ENCODE peak calls at places on chromosomes 5 and 9, in seven cellular contexts. Z is cardiac muscle cell, X is stomach, D is breast epithelium, Q is tibial nerve, R is left lung, E is heart right ventricle. N is an unnamed sample. For H3K4me1, the result is how much of the 10 kb centered on the place peaks cover.

GRCh38 chr5:154646841-154647759 is 108.1 kb upstream of the LARP1 start:
- DNase-seq in Z (peak), X (peak), D (no peak), Q (no peak), R (peak), E (peak), N (peak)

GRCh38 chr5:97383996-97384395 is 200.9 kb upstream of the RIOK2 start:
- DNase-seq in Z (peak), X (no peak), D (no peak), Q (no peak), R (no peak), E (no peak), N (no peak)

GRCh38 chr9:93059097-93059959 is 827 bp downstream of the SUSD3 start:
- DNase-seq in Z (no peak), X (peak), D (no peak), Q (no peak), R (peak), E (no peak), N (peak)

GRCh38 chr5:177256296-177256695 is 47.2 kb downstream of the RAB24 start:
- DNase-seq in Z (no peak), X (peak), D (no peak), Q (no peak), R (no peak), E (no peak), N (no peak)

GRCh38 chr5:82351754-82352145 is 73.6 kb upstream of the RPS23 start:
- DNase-seq in Z (peak), X (no peak), D (no peak), Q (no peak), R (no peak), E (no peak), N (no peak)

GRCh38 chr9:136141716-136142415 is 23.2 kb upstream of the TMEM250 start:
- DNase-seq in Z (no peak), X (no peak), D (no peak), Q (no peak), R (peak), E (no peak), N (no peak)

GRCh38 chr5:141811287-141812155 is 66.7 kb downstream of the PCDH1 start:
- DNase-seq in Z (no peak), X (no peak), D (no peak), Q (no peak), R (peak), E (no peak), N (no peak)

GRCh38 chr5:43352131-43352530 is 38.9 kb upstream of the HMGCS1 start:
- DNase-seq in Z (no peak), X (no peak), D (no peak), Q (no peak), R (no peak), E (no peak), N (no peak)

GRCh38 chr9:89639367-89639795 is 34.6 kb downstream of the GADD45G start:
- DNase-seq in Z (peak), X (peak), D (no peak), Q (peak), R (no peak), E (peak), N (no peak)

GRCh38 chr5:84382363-84383295 is 2.1 kb downstream of the EDIL3 start:
- DNase-seq in Z (peak), X (no peak), D (no peak), Q (no peak), R (peak), E (peak), N (peak)

GRCh38 chr9:83116026-83116425 is 53.1 kb upstream of the RASEF start:
- DNase-seq in Z (no peak), X (no peak), D (no peak), Q (no peak), R (no peak), E (no peak), N (no peak)

GRCh38 chr9:126513159-126514036 is 100.3 kb upstream of the LMX1B start:
- DNase-seq in Z (no peak), X (no peak), D (no peak), Q (no peak), R (peak), E (no peak), N (no peak)

GRCh38 chr9:99445377-99445891 is 223.4 kb downstream of the SEC61B start:
- DNase-seq in Z (peak), X (no peak), D (no peak), Q (no peak), R (no peak), E (peak), N (no peak)

GRCh38 chr9:110282023-110282766 is 25.9 kb upstream of the TXN start:
- DNase-seq in Z (peak), X (no peak), D (no peak), Q (no peak), R (no peak), E (no peak), N (no peak)

GRCh38 chr5:172716796-172717313 is 54.1 kb downstream of the DUSP1 start:
- DNase-seq in Z (peak), X (peak), D (peak), Q (peak), R (peak), E (peak), N (peak)

GRCh38 chr5:120146787-120147186 is 317.3 kb upstream of the PRR16 start:
- DNase-seq in Z (no peak), X (no peak), D (no peak), Q (no peak), R (no peak), E (no peak), N (no peak)

GRCh38 chr9:136712690-136713554 is 550 bp downstream of the DIPK1B start:
- DNase-seq in Z (no peak), X (no peak), D (no peak), Q (no peak), R (peak), E (no peak), N (no peak)

GRCh38 chr5:90982576-90982975 is 400.5 kb downstream of the ARRDC3 start:
- DNase-seq in Z (peak), X (no peak), D (no peak), Q (no peak), R (no peak), E (no peak), N (no peak)

GRCh38 chr5:8633706-8634105 is 764.8 kb downstream of the MTRR start:
- DNase-seq in Z (peak), X (no peak), D (no peak), Q (no peak), R (no peak), E (no peak), N (no peak)

GRCh38 chr5:133996683-133997252 is 8.0 kb downstream of the VDAC1 start:
- DNase-seq in Z (peak), X (no peak), D (no peak), Q (no peak), R (no peak), E (no peak), N (no peak)

DNA sequence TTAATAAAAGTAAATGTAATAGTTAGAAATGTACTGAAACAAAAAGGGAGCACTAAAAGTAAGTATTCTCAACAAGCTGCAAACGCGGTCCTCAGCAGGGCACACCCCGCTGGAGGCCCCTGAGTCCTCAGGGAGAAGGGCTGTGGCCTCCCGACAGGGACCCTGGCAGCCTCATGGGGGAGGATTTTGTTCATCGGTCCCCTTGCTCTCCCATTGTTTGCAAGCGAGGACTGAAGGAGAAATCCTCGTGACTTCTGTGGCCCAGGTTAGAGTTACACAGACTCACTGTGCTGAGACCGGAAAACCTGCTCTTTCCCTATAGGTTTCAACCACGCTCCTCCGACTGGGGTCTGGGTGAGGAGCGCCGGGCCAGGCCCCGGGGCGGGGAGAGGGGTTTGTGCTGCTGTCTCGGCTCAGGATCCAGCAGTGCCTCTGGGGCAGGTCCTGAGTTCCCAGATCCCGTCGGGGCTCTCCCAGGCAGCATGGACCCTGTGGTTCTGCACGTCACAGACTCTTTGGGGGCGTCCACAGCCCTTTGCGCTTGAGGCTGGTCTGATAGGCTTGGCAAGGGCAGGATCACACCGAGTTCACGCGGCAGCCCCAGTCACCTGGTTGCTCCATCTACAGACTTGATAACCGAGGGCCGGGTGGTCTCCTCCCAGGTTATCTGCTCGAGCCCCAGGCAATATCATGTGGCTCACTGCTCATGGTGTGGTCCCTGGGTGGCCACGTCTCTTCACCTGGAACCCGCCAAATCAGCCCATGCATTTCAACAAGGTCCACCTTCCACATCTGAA is 38.8 kb downstream of the MRPL36 start:
- DNase-seq in Z (no peak), X (peak), D (peak), Q (peak), R (peak), E (no peak), N (no peak)
- TF ChIP-seq CTCF in Z (no peak), X (no peak), D (no peak), Q (no peak), R (no peak), E (no peak), N (no peak)

GRCh38 chr9:121198512-121199042 is 3.1 kb downstream of the RAB14 start:
- DNase-seq in Z (no peak), X (no peak), D (no peak), Q (no peak), R (no peak), E (no peak), N (no peak)
- H3K4me3 ChIP-seq in Z (no peak), X (peak), D (no peak), Q (no peak), R (peak), E (no peak), N (no peak)

DNA sequence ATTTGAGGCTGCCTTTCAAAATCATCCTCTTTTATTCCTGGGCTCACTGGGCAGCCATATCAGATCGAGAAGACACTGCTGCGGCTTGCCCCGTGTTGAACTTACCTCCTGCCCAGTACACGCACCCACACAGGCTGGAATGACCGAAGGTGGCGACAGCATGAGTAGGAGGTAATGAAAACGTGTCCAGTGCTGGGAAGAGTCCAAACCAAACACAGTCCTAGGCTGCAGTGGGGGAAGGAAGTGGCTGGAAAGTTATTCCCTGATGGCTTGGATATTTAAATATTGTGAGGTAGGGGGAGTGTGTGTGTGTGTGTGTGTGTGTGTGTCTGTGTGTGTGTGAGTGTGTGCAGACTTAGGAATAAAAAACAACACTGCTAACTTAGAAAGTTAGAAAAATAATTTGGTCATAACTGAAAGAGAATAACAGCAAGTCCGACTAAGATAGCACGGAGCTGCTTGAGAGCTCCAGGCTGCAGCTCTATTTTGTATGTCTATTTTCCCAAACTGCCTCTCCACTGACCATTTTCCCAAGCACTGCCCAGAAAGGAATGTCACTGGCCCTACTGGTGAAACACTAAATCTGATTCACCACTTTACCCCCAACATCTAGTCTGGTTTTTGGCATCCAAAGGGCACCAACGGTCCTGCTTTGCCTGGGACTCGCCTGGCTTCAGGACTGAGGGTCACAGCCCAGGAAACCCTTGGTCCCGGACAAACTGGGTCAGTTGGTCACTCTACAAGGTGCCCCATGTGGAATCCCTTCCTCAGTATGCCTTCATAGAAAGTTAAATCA is 41.2 kb downstream of the ANKH start:
- DNase-seq in Z (peak), X (no peak), D (no peak), Q (no peak), R (no peak), E (no peak), N (no peak)
- H3K4me1 ChIP-seq in Z (under half), X (under half), D (under half), Q (under half), R (under half), E (under half), N (under half)

DNA sequence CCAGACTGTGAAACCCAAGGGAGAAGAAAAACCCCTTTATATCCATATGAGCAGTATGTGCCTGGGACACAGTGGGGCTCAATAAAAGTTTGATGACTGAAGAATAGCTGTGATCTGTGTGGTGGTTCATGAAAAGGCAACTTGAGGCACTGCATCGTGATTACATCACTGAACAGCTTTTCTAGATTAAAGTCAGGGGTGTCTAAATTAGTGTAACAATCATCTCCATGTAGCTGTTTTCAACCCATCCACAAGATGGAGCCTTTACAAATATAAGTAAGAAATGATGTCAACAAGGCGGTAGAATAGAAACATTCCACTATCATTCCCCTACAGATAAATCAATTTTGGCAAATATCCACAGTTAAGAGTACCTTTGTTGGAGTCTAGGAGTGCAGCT is 55.5 kb downstream of the PRRC1 start:
- DNase-seq in Z (peak), X (no peak), D (no peak), Q (no peak), R (no peak), E (no peak), N (no peak)
- TF ChIP-seq CTCF in Z (peak), X (peak), D (no peak), Q (no peak), R (no peak), E (peak), N (no peak)

GRCh38 chr5:158819840-158820620 is 279.7 kb downstream of the EBF1 start:
- DNase-seq in Z (peak), X (no peak), D (no peak), Q (no peak), R (no peak), E (no peak), N (no peak)
- H3K4me3 ChIP-seq in Z (no peak), X (no peak), D (no peak), Q (no peak), R (no peak), E (no peak), N (no peak)